ENCODE peak calls at places on chromosomes 2 and 18, in eight cellular contexts. P is stimulated activated CD8-positive, alpha-beta memory T cell treated with anti-CD3 and anti-CD28 coated beads, Interleukin-7, amount 100 ng/mL, for 1 hour; U is NCI-H2081; X is AG08395; V is psoas muscle; D is mesothelial cell of epicardium; G is cardiac muscle cell; I is iPS DF 19.7. K is an unnamed sample.

GRCh38 chr2:33069894-33070651 is 123.3 kb downstream of the LTBP1 start:
- DNase-seq in G (no peak), I (no peak), P (no peak), V (peak; percentile 82), X (peak; percentile 95), U (no peak), D (no peak), K (no peak)

GRCh38 chr2:240480834-240481623 is 45.6 kb downstream of the GPC1 start:
- DNase-seq in U (no peak), D (peak; percentile 9), I (no peak), V (no peak), X (no peak), G (no peak), P (no peak), K (no peak)

GRCh38 chr2:78127428-78127827 is 605.3 kb upstream of the LRRTM4 start:
- DNase-seq in I (no peak), V (no peak), U (no peak), D (no peak), P (no peak), X (no peak), G (no peak), K (no peak)

GRCh38 chr2:226995625-226996041 is 159.8 kb downstream of the RHBDD1 start:
- DNase-seq in V (peak; percentile 55), I (no peak), X (no peak), D (no peak), U (no peak), P (no peak), G (no peak), K (no peak)

GRCh38 chr2:38406597-38407110 is 29.6 kb upstream of the ATL2 start:
- DNase-seq in G (no peak), U (no peak), X (no peak), P (no peak), V (peak; percentile 64), D (no peak), I (no peak), K (no peak)

GRCh38 chr2:101151141-101151858 is at the start of gene TBC1D8:
- DNase-seq in G (peak; percentile 94), X (peak; percentile 95), I (no peak), D (peak; percentile 75), U (peak; percentile 85), P (peak; percentile 31), V (peak; percentile 96), K (peak; percentile 64)

GRCh38 chr2:224029876-224030275 is 9.2 kb downstream of the SERPINE2 start:
- DNase-seq in U (no peak), V (no peak), X (no peak), P (no peak), G (no peak), D (no peak), I (no peak), K (no peak)

GRCh38 chr18:70491734-70492348 is 203.0 kb downstream of the SOCS6 start:
- DNase-seq in I (no peak), G (peak; percentile 70), X (peak; percentile 61), U (peak; percentile 48), D (no peak), P (no peak), V (no peak), K (peak; percentile 29)

GRCh38 chr2:101124061-101124460 is 27.1 kb downstream of the TBC1D8 start:
- DNase-seq in G (no peak), D (no peak), P (no peak), I (no peak), V (no peak), U (no peak), X (no peak), K (no peak)

GRCh38 chr2:223779877-223780276 is 57.5 kb downstream of the AP1S3 start:
- DNase-seq in I (peak; percentile 64), P (no peak), G (peak; percentile 3), X (peak; percentile 40), U (peak; percentile 13), V (no peak), D (no peak), K (no peak)

GRCh38 chr18:79387615-79388014 is 8.1 kb upstream of the NFATC1 start:
- DNase-seq in I (no peak), G (no peak), X (no peak), U (no peak), D (no peak), P (no peak), V (no peak), K (no peak)

GRCh38 chr2:135985826-135986393 is 484 bp upstream of the DARS1 start:
- DNase-seq in G (no peak), V (no peak), X (no peak), I (no peak), D (no peak), U (no peak), P (no peak), K (no peak)

GRCh38 chr2:231348173-231348572 is 47.3 kb upstream of the B3GNT7 start:
- DNase-seq in D (no peak), P (no peak), V (no peak), U (no peak), G (no peak), X (peak; percentile 9), I (no peak), K (no peak)

GRCh38 chr2:52072949-52073348 is 1041.0 kb upstream of the NRXN1 start:
- DNase-seq in G (no peak), I (no peak), P (no peak), U (no peak), V (no peak), X (no peak), D (no peak), K (no peak)

GRCh38 chr2:100818606-100819364 is 1.2 kb upstream of the NPAS2 start:
- DNase-seq in V (peak; percentile 82), G (peak; percentile 59), D (no peak), I (no peak), X (peak; percentile 67), P (no peak), U (no peak), K (no peak)

GRCh38 chr18:79394438-79395307 is 1.1 kb upstream of the NFATC1 start:
- DNase-seq in P (no peak), D (no peak), G (no peak), U (no peak), I (no peak), X (peak; percentile 61), V (peak; percentile 71), K (no peak)

GRCh38 chr2:28318023-28318422 is 74.6 kb upstream of the FOSL2 start:
- DNase-seq in G (no peak), D (no peak), I (no peak), P (no peak), U (no peak), V (no peak), X (no peak), K (no peak)

GRCh38 chr18:75156831-75157230 is 52.1 kb downstream of the PTGR3 start:
- DNase-seq in V (no peak), P (no peak), I (no peak), G (no peak), D (no peak), X (no peak), U (no peak), K (no peak)

GRCh38 chr2:121356058-121356640 is 71.1 kb upstream of the TFCP2L1 start:
- DNase-seq in V (no peak), G (peak; percentile 80), P (no peak), I (no peak), X (peak; percentile 74), U (peak; percentile 45), D (no peak), K (peak; percentile 73)

GRCh38 chr2:153510996-153511395 is 32.4 kb upstream of the RPRM start:
- DNase-seq in D (no peak), X (no peak), I (no peak), G (no peak), V (no peak), P (no peak), U (no peak), K (no peak)

GRCh38 chr2:230701308-230701707 is 11.3 kb upstream of the CAB39 start:
- DNase-seq in D (no peak), X (no peak), U (no peak), P (no peak), I (no peak), V (no peak), G (no peak), K (no peak)

GRCh38 chr2:233351423-233351822 is 2.9 kb upstream of the DGKD start:
- DNase-seq in D (no peak), P (no peak), U (no peak), V (no peak), X (no peak), G (no peak), I (no peak), K (peak; percentile 46)

GRCh38 chr2:177873915-177874314 is 198.7 kb downstream of the PDE11A start:
- DNase-seq in D (no peak), V (no peak), P (no peak), I (no peak), X (no peak), G (no peak), U (no peak), K (no peak)

GRCh38 chr18:8835556-8835955 is 130.2 kb downstream of the MTCL1 start:
- DNase-seq in X (peak; percentile 79), U (no peak), V (peak; percentile 63), P (no peak), D (no peak), I (no peak), G (no peak), K (no peak)

GRCh38 chr18:79470547-79470946 is 74.8 kb downstream of the NFATC1 start:
- DNase-seq in D (no peak), G (no peak), U (no peak), X (no peak), I (no peak), P (no peak), V (no peak), K (no peak)

GRCh38 chr18:45359275-45360009 is 255.8 kb upstream of the SLC14A2 start:
- DNase-seq in G (peak; percentile 50), D (no peak), X (no peak), I (no peak), V (no peak), U (peak; percentile 75), P (no peak), K (peak; percentile 3)